ENCODE peak calls at places on chromosomes 1 and 21, in seven cellular contexts. Y, W, R, O, Q, T and P are unnamed samples.

GRCh38 chr21:42836402-42836666 is 43.0 kb downstream of the WDR4 start:
- DNase-seq in Y (no peak), W (no peak), R (peak; percentile 0), O (no peak), Q (no peak), T (no peak), P (no peak)

GRCh38 chr1:198657550-198658064 is 18.8 kb downstream of the PTPRC start:
- DNase-seq in Y (no peak), W (no peak), R (no peak), O (peak; percentile 90), Q (no peak), T (peak; percentile 57), P (no peak)

GRCh38 chr21:32364387-32364786 is 28.4 kb downstream of the URB1 start:
- DNase-seq in Y (no peak), W (no peak), R (peak; percentile 37), O (no peak), Q (no peak), T (no peak), P (no peak)

GRCh38 chr1:40546957-40547356 is 15.5 kb downstream of the ZNF684 start:
- DNase-seq in Y (no peak), W (no peak), R (no peak), O (no peak), Q (no peak), T (no peak), P (no peak)

GRCh38 chr1:199551967-199552565 is 475.4 kb upstream of the NR5A2 start:
- DNase-seq in Y (peak; percentile 13), W (peak; percentile 22), R (peak; percentile 37), O (peak; percentile 48), Q (peak; percentile 81), T (peak; percentile 38), P (no peak)

GRCh38 chr21:40511976-40512375 is 335.0 kb downstream of the DSCAM start:
- DNase-seq in Y (no peak), W (no peak), R (no peak), O (no peak), Q (no peak), T (no peak), P (no peak)

GRCh38 chr1:3429320-3429719 is 25.1 kb upstream of the ARHGEF16 start:
- DNase-seq in Y (no peak), W (no peak), R (no peak), O (no peak), Q (no peak), T (no peak), P (no peak)

GRCh38 chr1:15245593-15246325 is 1.3 kb upstream of the FHAD1 start:
- DNase-seq in Y (peak; percentile 33), W (no peak), R (peak; percentile 48), O (no peak), Q (no peak), T (no peak), P (no peak)

GRCh38 chr1:18726388-18726787 is 95.7 kb downstream of the PAX7 start:
- DNase-seq in Y (no peak), W (no peak), R (no peak), O (no peak), Q (no peak), T (no peak), P (no peak)

GRCh38 chr1:173444757-173445156 is 32.4 kb upstream of the PRDX6 start:
- DNase-seq in Y (no peak), W (no peak), R (no peak), O (no peak), Q (peak; percentile 32), T (no peak), P (no peak)